ENCODE peak calls at places on chromosomes 5 and 9, in five cellular contexts. A, I, W, E and V are unnamed samples.

GRCh38 chr9:69946800-69947437 is 96.7 kb upstream of the MAMDC2 start:
- DNase-seq in A (no peak), I (no peak), W (no peak), E (peak; percentile 86), V (no peak)

GRCh38 chr9:130782883-130783537 is 52.0 kb upstream of the ABL1 start:
- DNase-seq in A (no peak), I (no peak), W (no peak), E (peak; percentile 31), V (no peak)

GRCh38 chr9:91532325-91532724 is 108.7 kb upstream of the NFIL3 start:
- DNase-seq in A (no peak), I (no peak), W (no peak), E (peak; percentile 25), V (no peak)

GRCh38 chr5:468401-468800 is 25.4 kb downstream of the EXOC3 start:
- DNase-seq in A (no peak), I (no peak), W (no peak), E (no peak), V (no peak)

GRCh38 chr5:139696894-139697658 is 48.9 kb downstream of the CXXC5 start:
- DNase-seq in A (peak; percentile 89), I (peak; percentile 41), W (no peak), E (peak; percentile 87), V (no peak)

GRCh38 chr5:97094579-97095317 is 47.7 kb downstream of the LIX1 start:
- DNase-seq in A (no peak), I (no peak), W (no peak), E (no peak), V (no peak)

GRCh38 chr9:83511051-83511450 is 27.1 kb downstream of the FRMD3 start:
- DNase-seq in A (no peak), I (no peak), W (no peak), E (peak; percentile 17), V (no peak)

GRCh38 chr5:16975950-16976624 is 40.0 kb upstream of the MYO10 start:
- DNase-seq in A (no peak), I (no peak), W (no peak), E (peak; percentile 28), V (no peak)

GRCh38 chr5:33788922-33789321 is 102.9 kb downstream of the ADAMTS12 start:
- DNase-seq in A (no peak), I (no peak), W (no peak), E (peak; percentile 91), V (no peak)

GRCh38 chr9:69223605-69224004 is 49.5 kb downstream of the TJP2 start:
- DNase-seq in A (peak; percentile 30), I (peak; percentile 57), W (no peak), E (peak; percentile 77), V (peak; percentile 44)

GRCh38 chr9:108837530-108837929 is 18.3 kb downstream of the ACTL7B start:
- DNase-seq in A (no peak), I (no peak), W (no peak), E (no peak), V (no peak)

GRCh38 chr9:120867676-120868338 is 9.2 kb downstream of the PHF19 start:
- DNase-seq in A (no peak), I (no peak), W (no peak), E (no peak), V (no peak)

GRCh38 chr9:97525451-97525850 is 24.0 kb downstream of the TMOD1 start:
- DNase-seq in A (no peak), I (no peak), W (no peak), E (no peak), V (no peak)

GRCh38 chr9:31730398-31730797 is 654.0 kb upstream of the ACO1 start:
- DNase-seq in A (no peak), I (no peak), W (no peak), E (no peak), V (no peak)

GRCh38 chr9:134383148-134383547 is 56.9 kb downstream of the RXRA start:
- DNase-seq in A (no peak), I (no peak), W (no peak), E (no peak), V (no peak)

GRCh38 chr9:22913518-22913917 is 466.9 kb downstream of the DMRTA1 start:
- DNase-seq in A (no peak), I (no peak), W (no peak), E (no peak), V (no peak)

GRCh38 chr9:126631254-126631653 is 17.5 kb downstream of the LMX1B start:
- DNase-seq in A (no peak), I (no peak), W (no peak), E (peak; percentile 17), V (no peak)

DNA sequence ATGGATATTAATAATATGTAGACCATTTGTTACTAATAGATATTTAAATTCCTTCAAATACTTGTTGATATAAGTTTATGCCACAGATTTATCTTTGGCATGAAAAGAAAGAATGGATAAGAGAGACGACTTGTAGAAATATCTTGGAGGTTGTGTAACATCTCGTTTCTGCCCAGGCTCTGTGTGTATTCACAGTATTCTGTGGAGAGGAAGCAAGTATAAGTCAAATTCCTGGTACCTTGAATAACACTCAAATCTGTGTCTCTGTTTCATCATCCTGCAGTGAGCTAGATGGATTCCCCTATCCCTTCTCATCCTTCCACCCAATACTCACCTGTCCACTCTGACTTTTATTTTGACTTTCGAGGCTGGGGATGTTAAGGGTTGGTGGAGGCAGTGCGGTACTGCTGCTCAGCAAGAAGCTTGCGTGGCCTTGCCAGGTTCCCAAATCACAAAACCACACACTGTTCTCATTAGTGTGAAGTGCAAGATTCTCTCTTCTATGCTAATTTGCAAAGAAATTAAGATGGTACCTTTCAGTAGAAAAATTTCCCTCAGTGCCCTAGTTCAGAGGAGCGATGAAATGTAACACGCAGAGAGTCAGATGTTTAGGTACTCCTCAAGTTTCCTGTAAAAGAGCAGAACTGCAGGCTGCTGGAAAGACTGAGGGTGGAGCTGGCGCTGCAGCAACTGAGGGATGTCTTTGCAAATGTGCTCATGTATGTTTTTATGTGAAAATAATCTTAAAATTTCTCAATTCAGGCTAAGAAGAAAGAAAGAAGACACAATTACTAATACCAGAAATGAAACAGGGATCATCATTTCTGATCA is 42.6 kb upstream of the ANKRD18A start:
- DNase-seq in A (no peak), I (no peak), W (no peak), E (peak; percentile 52), V (no peak)
- TF ChIP-seq CTCF in A (no peak), I (no peak), W (no peak), E (peak; percentile 48), V (peak; percentile 12)

GRCh38 chr9:135793221-135794056 is 91.5 kb downstream of the KCNT1 start:
- DNase-seq in A (no peak), I (no peak), W (no peak), E (no peak), V (no peak)

GRCh38 chr9:135794057-135794335 is 92.0 kb downstream of the KCNT1 start:
- DNase-seq in A (no peak), I (no peak), W (no peak), E (no peak), V (no peak)

GRCh38 chr9:135791431-135792267 is 89.7 kb downstream of the KCNT1 start:
- DNase-seq in A (no peak), I (no peak), W (no peak), E (no peak), V (no peak)

GRCh38 chr9:135790850-135791249 is 88.9 kb downstream of the KCNT1 start:
- DNase-seq in A (no peak), I (no peak), W (no peak), E (no peak), V (no peak)

DNA sequence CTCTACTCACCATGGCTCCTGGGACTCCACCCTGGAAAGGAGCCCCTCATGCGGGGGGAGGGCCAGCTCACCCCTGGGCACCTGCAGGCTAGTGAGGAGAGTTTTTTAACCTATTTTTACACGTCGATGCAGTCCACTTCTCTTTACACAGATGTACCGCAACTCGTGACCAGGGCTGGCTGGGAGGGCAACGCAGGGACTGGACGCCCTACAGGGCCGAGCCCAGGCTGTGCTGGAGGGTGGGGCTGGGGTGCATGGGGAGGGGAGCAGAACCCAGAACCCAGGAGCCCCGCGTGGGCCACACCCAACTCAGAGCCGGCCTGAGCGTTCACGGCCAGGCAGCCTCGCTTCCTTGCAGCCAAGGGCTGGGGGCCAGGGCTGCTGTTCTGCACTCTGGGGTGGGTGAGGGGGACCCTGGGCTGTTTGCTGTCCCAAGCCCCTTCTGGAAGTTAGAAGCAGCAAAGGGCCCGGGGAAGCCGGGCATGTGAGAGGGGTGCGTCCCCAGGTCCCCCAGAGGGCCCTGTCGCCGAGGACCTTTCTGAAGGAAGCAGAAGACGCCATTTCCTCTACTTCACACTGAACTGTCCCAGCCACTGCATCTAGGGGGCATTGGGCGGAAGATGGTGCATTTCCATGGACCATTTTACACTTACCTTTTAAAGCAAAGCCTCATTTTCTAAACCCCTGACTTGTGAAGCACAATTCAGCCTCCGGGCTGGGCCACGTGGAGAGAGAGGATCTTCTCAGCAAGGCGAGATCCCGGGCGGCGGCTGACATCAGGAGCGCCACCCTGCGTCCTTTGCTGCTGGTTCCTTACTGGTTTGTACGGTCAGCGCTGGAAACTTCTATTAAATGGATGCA is 90.5 kb downstream of the KCNT1 start:
- DNase-seq in A (no peak), I (no peak), W (no peak), E (no peak), V (no peak)
- TF ChIP-seq CTCF in A (no peak), I (no peak), W (no peak), E (no peak), V (no peak)

DNA sequence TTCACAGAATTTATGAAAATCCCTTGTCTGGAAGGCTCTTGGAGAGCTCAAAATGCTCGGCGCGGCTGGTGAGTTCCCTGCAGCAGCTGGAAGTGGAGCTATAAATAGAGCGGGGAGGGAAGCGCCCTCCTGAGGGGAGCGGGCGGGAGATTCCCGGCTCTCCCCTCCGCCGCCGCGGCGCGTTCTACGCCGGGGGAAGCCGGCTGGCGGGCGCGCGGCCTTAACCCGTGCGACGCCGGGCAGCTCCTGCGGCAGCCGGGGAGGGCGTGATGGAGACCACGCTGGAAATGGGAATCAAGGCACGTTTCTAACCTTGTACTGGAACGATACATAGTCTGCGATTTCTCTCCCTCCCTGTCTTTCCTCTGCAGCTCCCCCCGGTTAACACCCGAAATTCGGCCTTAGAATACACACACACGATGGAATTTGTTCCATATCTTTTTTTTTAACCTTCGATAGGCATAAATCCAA is 306.5 kb upstream of the KCNN2 start:
- DNase-seq in A (peak; percentile 73), I (peak; percentile 70), W (no peak), E (peak; percentile 58), V (peak; percentile 27)
- TF ChIP-seq CTCF in A (no peak), I (no peak), W (no peak), E (peak; percentile 9), V (no peak)

GRCh38 chr5:159102294-159102934 is 2.7 kb upstream of the EBF1 start:
- DNase-seq in A (no peak), I (no peak), W (no peak), E (no peak), V (no peak)

GRCh38 chr5:159103086-159103485 is 3.4 kb upstream of the EBF1 start:
- DNase-seq in A (no peak), I (no peak), W (no peak), E (no peak), V (no peak)

GRCh38 chr5:159104759-159105317 is 5.1 kb upstream of the EBF1 start:
- DNase-seq in A (no peak), I (peak; percentile 12), W (no peak), E (no peak), V (no peak)

GRCh38 chr5:159105318-159106053 is 5.8 kb upstream of the EBF1 start:
- DNase-seq in A (no peak), I (peak; percentile 36), W (no peak), E (no peak), V (no peak)

DNA sequence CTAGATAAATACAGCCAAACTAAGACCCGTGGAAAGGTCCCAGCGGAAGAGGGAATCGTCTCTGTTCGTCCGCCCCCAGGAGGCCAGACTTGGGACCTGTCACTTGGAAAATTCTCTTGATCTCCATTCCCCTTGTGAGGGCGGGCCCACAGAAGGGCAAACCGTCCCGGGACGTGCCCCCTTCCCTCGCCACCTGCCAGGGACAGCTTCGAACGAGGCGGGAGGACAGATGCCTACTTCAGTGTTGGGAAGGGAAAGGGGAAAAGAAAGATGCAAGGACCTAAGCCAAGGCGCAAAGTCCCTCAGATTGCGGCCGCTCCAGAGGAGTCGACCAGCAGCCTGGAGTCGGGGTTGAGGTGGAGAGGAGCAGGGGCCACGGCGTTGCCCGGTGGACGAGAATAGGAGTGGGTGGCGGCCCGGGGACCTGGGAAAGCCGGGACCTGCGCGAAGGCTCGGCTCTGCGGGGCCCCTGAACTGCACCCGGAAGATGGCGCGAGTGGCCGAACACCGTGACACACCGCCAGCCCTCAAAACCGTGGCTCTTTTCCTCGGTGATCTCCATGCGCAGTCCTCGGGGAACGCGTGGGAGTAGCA is 4.4 kb upstream of the EBF1 start:
- DNase-seq in A (peak; percentile 47), I (peak; percentile 63), W (no peak), E (peak; percentile 46), V (no peak)
- TF ChIP-seq CTCF in A (peak; percentile 9), I (no peak), W (no peak), E (peak; percentile 39), V (peak; percentile 59)